ENCODE peak calls at places on chromosomes 13 and 19, in nine cellular contexts. O is psoas muscle, Y is heart right ventricle, P is A673, T is midbrain, B is MG63, W is ELR, J is H9, F is prostate gland. N is an unnamed sample.

GRCh38 chr19:38952395-38953165 is 21.8 kb downstream of the MRPS12 start:
- DNase-seq in O (no peak), Y (no peak), P (peak; percentile 70), T (peak; percentile 25), B (no peak), W (peak; percentile 29), J (peak; percentile 50), F (no peak), N (peak; percentile 41)

GRCh38 chr13:75803175-75803611 is 167.1 kb downstream of the LMO7 start:
- DNase-seq in O (no peak), Y (no peak), P (no peak), T (no peak), B (no peak), W (no peak), J (peak; percentile 85), F (peak; percentile 78), N (no peak)

GRCh38 chr13:30792257-30793000 is 57.1 kb downstream of the ALOX5AP start:
- DNase-seq in O (peak; percentile 83), Y (peak; percentile 71), P (no peak), T (peak; percentile 65), B (peak; percentile 99), W (peak; percentile 94), J (peak; percentile 50), F (peak; percentile 82), N (peak; percentile 55)

GRCh38 chr13:79481685-79482052 is 714 bp downstream of the NDFIP2 start:
- DNase-seq in O (no peak), Y (no peak), P (no peak), T (no peak), B (no peak), W (peak; percentile 42), J (no peak), F (peak; percentile 17), N (no peak)

GRCh38 chr13:104461049-104461448 is 1394.8 kb upstream of the SLC10A2 start:
- DNase-seq in O (no peak), Y (no peak), P (no peak), T (no peak), B (no peak), W (no peak), J (no peak), F (no peak), N (no peak)

GRCh38 chr19:48497728-48498575 is 13.7 kb downstream of the LMTK3 start:
- DNase-seq in O (no peak), Y (no peak), P (peak; percentile 14), T (no peak), B (no peak), W (no peak), J (no peak), F (no peak), N (no peak)

GRCh38 chr13:75760182-75760981 is 124.3 kb downstream of the LMO7 start:
- DNase-seq in O (no peak), Y (no peak), P (no peak), T (no peak), B (no peak), W (no peak), J (no peak), F (peak; percentile 65), N (peak; percentile 77)

GRCh38 chr13:45728759-45729158 is 26.6 kb downstream of the CBY2 start:
- DNase-seq in O (no peak), Y (no peak), P (no peak), T (no peak), B (peak; percentile 15), W (peak; percentile 47), J (peak; percentile 79), F (no peak), N (no peak)

GRCh38 chr13:19836472-19836871 is 27.0 kb downstream of the ZMYM5 start:
- DNase-seq in O (no peak), Y (no peak), P (no peak), T (no peak), B (peak; percentile 19), W (peak; percentile 27), J (no peak), F (no peak), N (no peak)

GRCh38 chr13:71137106-71137505 is 729.9 kb downstream of the DACH1 start:
- DNase-seq in O (no peak), Y (no peak), P (no peak), T (no peak), B (no peak), W (no peak), J (no peak), F (no peak), N (no peak)